ENCODE peak calls at places on chromosomes 16 and 17, in seven cellular contexts. One of them, this sample, is unnamed.
A peak's percentile ranks its signal among the peaks of the same experiment; 100 is the strongest.

GRCh38 chr17:73334771-73335513 is 23.1 kb upstream of the CDC42EP4 start:
- DNase-seq in AG04450: no peak
- DNase-seq in sigmoid colon: no peak
- DNase-seq in mammary epithelial cell: peak; percentile 39
- DNase-seq in CD8-positive, alpha-beta T cell: no peak
- DNase-seq in spleen: no peak
- DNase-seq in upper lobe of left lung: no peak
- DNase-seq in this sample: no peak

GRCh38 chr17:28755486-28755885 is 11.7 kb downstream of the TRAF4 start:
- DNase-seq in AG04450: no peak
- DNase-seq in sigmoid colon: no peak
- DNase-seq in mammary epithelial cell: no peak
- DNase-seq in CD8-positive, alpha-beta T cell: no peak
- DNase-seq in spleen: peak; percentile 4
- DNase-seq in upper lobe of left lung: no peak
- DNase-seq in this sample: no peak

GRCh38 chr17:62763891-62764600 is 44.1 kb downstream of the MARCHF10 start:
- DNase-seq in AG04450: no peak
- DNase-seq in sigmoid colon: no peak
- DNase-seq in mammary epithelial cell: no peak
- DNase-seq in CD8-positive, alpha-beta T cell: no peak
- DNase-seq in spleen: no peak
- DNase-seq in upper lobe of left lung: no peak
- DNase-seq in this sample: no peak

GRCh38 chr16:70644763-70645597 is 1.4 kb upstream of the IL34 start:
- DNase-seq in AG04450: no peak
- DNase-seq in sigmoid colon: no peak
- DNase-seq in mammary epithelial cell: no peak
- DNase-seq in CD8-positive, alpha-beta T cell: no peak
- DNase-seq in spleen: no peak
- DNase-seq in upper lobe of left lung: no peak
- DNase-seq in this sample: peak; percentile 19

GRCh38 chr16:88810868-88811599 is 694 bp downstream of the APRT start:
- DNase-seq in AG04450: peak; percentile 39
- DNase-seq in sigmoid colon: peak; percentile 90
- DNase-seq in mammary epithelial cell: peak; percentile 77
- DNase-seq in CD8-positive, alpha-beta T cell: peak; percentile 51
- DNase-seq in spleen: peak; percentile 95
- DNase-seq in upper lobe of left lung: peak; percentile 73
- DNase-seq in this sample: peak; percentile 86

GRCh38 chr17:35160354-35161201 is 13.0 kb downstream of the UNC45B start:
- DNase-seq in AG04450: no peak
- DNase-seq in sigmoid colon: no peak
- DNase-seq in mammary epithelial cell: no peak
- DNase-seq in CD8-positive, alpha-beta T cell: no peak
- DNase-seq in spleen: peak; percentile 38
- DNase-seq in upper lobe of left lung: no peak
- DNase-seq in this sample: no peak

GRCh38 chr16:24035127-24035842 is 199.5 kb downstream of the PRKCB start:
- DNase-seq in AG04450: no peak
- DNase-seq in sigmoid colon: no peak
- DNase-seq in mammary epithelial cell: no peak
- DNase-seq in CD8-positive, alpha-beta T cell: no peak
- DNase-seq in spleen: peak; percentile 84
- DNase-seq in upper lobe of left lung: no peak
- DNase-seq in this sample: no peak

GRCh38 chr17:72930031-72930430 is 162.5 kb downstream of the SLC39A11 start:
- DNase-seq in AG04450: no peak
- DNase-seq in sigmoid colon: no peak
- DNase-seq in mammary epithelial cell: no peak
- DNase-seq in CD8-positive, alpha-beta T cell: no peak
- DNase-seq in spleen: no peak
- DNase-seq in upper lobe of left lung: no peak
- DNase-seq in this sample: no peak

GRCh38 chr17:75764711-75765421 is at the start of gene GALK1:
- DNase-seq in AG04450: no peak
- DNase-seq in sigmoid colon: peak; percentile 89
- DNase-seq in mammary epithelial cell: peak; percentile 76
- DNase-seq in CD8-positive, alpha-beta T cell: peak; percentile 46
- DNase-seq in spleen: peak; percentile 96
- DNase-seq in upper lobe of left lung: peak; percentile 91
- DNase-seq in this sample: peak; percentile 78

GRCh38 chr17:57597101-57597500 is 148.0 kb downstream of the CCDC182 start:
- DNase-seq in AG04450: no peak
- DNase-seq in sigmoid colon: no peak
- DNase-seq in mammary epithelial cell: no peak
- DNase-seq in CD8-positive, alpha-beta T cell: no peak
- DNase-seq in spleen: no peak
- DNase-seq in upper lobe of left lung: no peak
- DNase-seq in this sample: no peak

GRCh38 chr17:79171152-79171551 is 96.5 kb downstream of the ENGASE start:
- DNase-seq in AG04450: no peak
- DNase-seq in sigmoid colon: no peak
- DNase-seq in mammary epithelial cell: no peak
- DNase-seq in CD8-positive, alpha-beta T cell: no peak
- DNase-seq in spleen: no peak
- DNase-seq in upper lobe of left lung: no peak
- DNase-seq in this sample: no peak

GRCh38 chr17:5248821-5249479 is 14.3 kb upstream of the SCIMP start:
- DNase-seq in AG04450: no peak
- DNase-seq in sigmoid colon: no peak
- DNase-seq in mammary epithelial cell: no peak
- DNase-seq in CD8-positive, alpha-beta T cell: no peak
- DNase-seq in spleen: peak; percentile 54
- DNase-seq in upper lobe of left lung: no peak
- DNase-seq in this sample: no peak

DNA sequence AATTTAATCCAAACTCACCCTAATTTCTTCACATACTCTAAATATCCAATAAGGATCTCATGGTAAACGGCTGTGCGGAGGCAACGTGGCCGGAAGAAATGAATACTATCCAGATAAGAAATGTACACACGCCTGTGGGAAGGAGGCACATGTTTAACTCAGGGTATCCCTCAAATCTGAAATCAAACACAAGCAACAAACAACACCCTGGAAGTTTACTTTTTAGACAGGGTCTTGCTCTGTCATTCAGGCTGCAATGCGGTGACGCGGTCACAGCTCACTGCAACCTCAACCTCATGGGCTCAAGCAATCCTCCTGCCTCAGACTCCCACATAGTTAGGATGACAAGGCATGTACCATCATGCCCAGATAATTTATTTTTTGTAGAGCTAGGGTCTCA is 21.2 kb upstream of the TRAP1 start:
- DNase-seq in AG04450: no peak
- DNase-seq in sigmoid colon: peak; percentile 15
- DNase-seq in mammary epithelial cell: no peak
- DNase-seq in CD8-positive, alpha-beta T cell: no peak
- DNase-seq in spleen: peak; percentile 6
- DNase-seq in upper lobe of left lung: no peak
- DNase-seq in this sample: no peak
- H3K9me3 ChIP-seq in AG04450: peaks cover 6% of the 10 kb centered on the region
- H3K9me3 ChIP-seq in sigmoid colon: no peaks in the 10 kb centered on the region
- H3K9me3 ChIP-seq in mammary epithelial cell: no peaks in the 10 kb centered on the region
- H3K9me3 ChIP-seq in CD8-positive, alpha-beta T cell: no peaks in the 10 kb centered on the region
- H3K9me3 ChIP-seq in spleen: no peaks in the 10 kb centered on the region
- H3K9me3 ChIP-seq in upper lobe of left lung: no peaks in the 10 kb centered on the region
- H3K9me3 ChIP-seq in this sample: no peaks in the 10 kb centered on the region

GRCh38 chr16:56611281-56611833 is 3.0 kb downstream of the MT2A start:
- DNase-seq in AG04450: no peak
- DNase-seq in sigmoid colon: no peak
- DNase-seq in mammary epithelial cell: no peak
- DNase-seq in CD8-positive, alpha-beta T cell: no peak
- DNase-seq in spleen: peak; percentile 55
- DNase-seq in upper lobe of left lung: peak; percentile 50
- DNase-seq in this sample: peak; percentile 25

GRCh38 chr16:56610017-56610608 is 1.7 kb downstream of the MT2A start:
- DNase-seq in AG04450: no peak
- DNase-seq in sigmoid colon: peak; percentile 83
- DNase-seq in mammary epithelial cell: peak; percentile 96
- DNase-seq in CD8-positive, alpha-beta T cell: peak; percentile 41
- DNase-seq in spleen: peak; percentile 80
- DNase-seq in upper lobe of left lung: peak; percentile 72
- DNase-seq in this sample: peak; percentile 89

GRCh38 chr16:56609463-56609921 is 1.1 kb downstream of the MT2A start:
- DNase-seq in AG04450: no peak
- DNase-seq in sigmoid colon: peak; percentile 89
- DNase-seq in mammary epithelial cell: peak; percentile 85
- DNase-seq in CD8-positive, alpha-beta T cell: peak; percentile 44
- DNase-seq in spleen: peak; percentile 84
- DNase-seq in upper lobe of left lung: peak; percentile 82
- DNase-seq in this sample: no peak

GRCh38 chr16:56608876-56609462 is 585 bp downstream of the MT2A start:
- DNase-seq in AG04450: no peak
- DNase-seq in sigmoid colon: no peak
- DNase-seq in mammary epithelial cell: no peak
- DNase-seq in CD8-positive, alpha-beta T cell: no peak
- DNase-seq in spleen: no peak
- DNase-seq in upper lobe of left lung: no peak
- DNase-seq in this sample: peak; percentile 40

GRCh38 chr16:56610609-56611111 is 2.3 kb downstream of the MT2A start:
- DNase-seq in AG04450: no peak
- DNase-seq in sigmoid colon: no peak
- DNase-seq in mammary epithelial cell: no peak
- DNase-seq in CD8-positive, alpha-beta T cell: no peak
- DNase-seq in spleen: no peak
- DNase-seq in upper lobe of left lung: no peak
- DNase-seq in this sample: peak; percentile 11
- H3K4me3 ChIP-seq in AG04450: no peak overlapping the region
- H3K4me3 ChIP-seq in sigmoid colon: peak overlapping the region; percentile 62
- H3K4me3 ChIP-seq in mammary epithelial cell: no peak overlapping the region
- H3K4me3 ChIP-seq in CD8-positive, alpha-beta T cell: no peak overlapping the region
- H3K4me3 ChIP-seq in spleen: no peak overlapping the region
- H3K4me3 ChIP-seq in upper lobe of left lung: peak overlapping the region; percentile 80
- H3K4me3 ChIP-seq in this sample: peak overlapping the region; percentile 54

DNA sequence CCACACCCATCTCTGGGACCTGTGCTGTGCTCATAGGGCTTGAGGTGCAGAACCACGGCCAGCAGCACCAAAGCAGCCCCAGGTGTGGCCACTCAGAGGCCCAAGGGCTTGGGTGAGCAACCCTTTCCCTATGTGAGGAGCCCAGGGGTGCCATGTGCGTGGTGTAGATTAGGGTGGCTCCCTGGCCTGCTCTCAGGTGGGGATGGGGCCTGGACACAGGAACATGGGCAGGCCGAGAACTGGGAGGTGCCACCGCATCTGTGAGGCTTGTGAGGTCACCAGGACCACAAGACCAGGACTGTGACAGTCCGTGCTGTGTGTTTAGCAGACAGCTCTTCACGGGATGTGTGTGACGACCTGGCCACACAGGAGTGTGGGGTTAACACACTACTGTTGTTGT is 103.5 kb upstream of the ZNF750 start:
- DNase-seq in AG04450: no peak
- DNase-seq in sigmoid colon: peak; percentile 33
- DNase-seq in mammary epithelial cell: no peak
- DNase-seq in CD8-positive, alpha-beta T cell: no peak
- DNase-seq in spleen: peak; percentile 20
- DNase-seq in upper lobe of left lung: peak; percentile 15
- DNase-seq in this sample: no peak
- H3K9me3 ChIP-seq in AG04450: peaks cover 41% of the 10 kb centered on the region
- H3K9me3 ChIP-seq in sigmoid colon: peaks cover 15% of the 10 kb centered on the region
- H3K9me3 ChIP-seq in mammary epithelial cell: peaks cover 31% of the 10 kb centered on the region
- H3K9me3 ChIP-seq in CD8-positive, alpha-beta T cell: peaks cover 13% of the 10 kb centered on the region
- H3K9me3 ChIP-seq in spleen: peaks cover 24% of the 10 kb centered on the region
- H3K9me3 ChIP-seq in upper lobe of left lung: peaks cover 21% of the 10 kb centered on the region
- H3K9me3 ChIP-seq in this sample: peaks cover 11% of the 10 kb centered on the region

GRCh38 chr17:19447085-19447583 is 36.1 kb downstream of the RNF112 start:
- DNase-seq in AG04450: peak; percentile 49
- DNase-seq in sigmoid colon: peak; percentile 90
- DNase-seq in mammary epithelial cell: peak; percentile 46
- DNase-seq in CD8-positive, alpha-beta T cell: peak; percentile 36
- DNase-seq in spleen: no peak
- DNase-seq in upper lobe of left lung: peak; percentile 59
- DNase-seq in this sample: no peak
- H3K4me3 ChIP-seq in AG04450: no peak overlapping the region
- H3K4me3 ChIP-seq in sigmoid colon: no peak overlapping the region
- H3K4me3 ChIP-seq in mammary epithelial cell: no peak overlapping the region
- H3K4me3 ChIP-seq in CD8-positive, alpha-beta T cell: no peak overlapping the region
- H3K4me3 ChIP-seq in spleen: no peak overlapping the region
- H3K4me3 ChIP-seq in upper lobe of left lung: no peak overlapping the region
- H3K4me3 ChIP-seq in this sample: no peak overlapping the region

DNA sequence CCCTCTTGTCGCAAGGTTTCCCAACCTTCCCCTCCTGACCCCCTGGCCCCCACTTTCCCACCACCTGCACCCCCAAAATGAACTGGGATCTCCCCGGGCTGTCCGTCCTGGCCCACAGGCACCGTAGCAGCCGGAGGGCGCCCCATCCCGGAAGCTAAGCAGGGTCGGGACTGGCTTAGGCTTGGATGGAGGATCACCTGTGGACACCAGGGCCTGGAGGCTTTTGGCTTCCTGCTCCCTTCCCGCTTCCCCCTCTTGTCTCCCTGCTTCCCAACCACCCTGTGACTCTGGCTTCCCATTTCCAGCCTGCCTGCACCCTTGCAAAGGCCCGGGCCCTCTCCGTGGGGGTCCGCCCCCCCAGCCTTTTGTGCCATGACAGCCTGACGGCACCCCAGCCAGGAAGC is 2291.3 kb downstream of the TP53TG3F start:
- DNase-seq in AG04450: no peak
- DNase-seq in sigmoid colon: no peak
- DNase-seq in mammary epithelial cell: no peak
- DNase-seq in CD8-positive, alpha-beta T cell: no peak
- DNase-seq in spleen: no peak
- DNase-seq in upper lobe of left lung: no peak
- DNase-seq in this sample: no peak
- H3K9me3 ChIP-seq in AG04450: peaks cover 94% of the 10 kb centered on the region
- H3K9me3 ChIP-seq in sigmoid colon: no peaks in the 10 kb centered on the region
- H3K9me3 ChIP-seq in mammary epithelial cell: peaks cover 37% of the 10 kb centered on the region
- H3K9me3 ChIP-seq in CD8-positive, alpha-beta T cell: no peaks in the 10 kb centered on the region
- H3K9me3 ChIP-seq in spleen: peaks cover 29% of the 10 kb centered on the region
- H3K9me3 ChIP-seq in upper lobe of left lung: peaks cover 93% of the 10 kb centered on the region
- H3K9me3 ChIP-seq in this sample: peaks cover 15% of the 10 kb centered on the region

This sample was measured in RWPE2.